ENCODE peak calls at places on chromosomes 5 and 9, in four cellular contexts. P is naive thymus-derived CD8-positive, alpha-beta T cell; A is Calu3; L is T1000. X is an unnamed sample.
A peak's percentile ranks its signal among the peaks of the same experiment; 100 is the strongest.

GRCh38 chr9:126722252-126722921 is 82.5 kb upstream of the ZBTB43 start:
- DNase-seq in P (peak; percentile 92), A (peak; percentile 77), L (peak; percentile 13), X (no peak)

GRCh38 chr9:118268046-118268445 is 563.8 kb downstream of the TLR4 start:
- DNase-seq in P (no peak), A (no peak), L (no peak), X (no peak)

GRCh38 chr5:173712609-173713176 is 96.2 kb upstream of the BOD1 start:
- DNase-seq in P (no peak), A (no peak), L (no peak), X (no peak)

GRCh38 chr5:126967808-126968466 is 62.4 kb downstream of the MARCHF3 start:
- DNase-seq in P (no peak), A (no peak), L (no peak), X (no peak)

GRCh38 chr5:89473196-89473595 is 590.2 kb upstream of the MEF2C start:
- DNase-seq in P (no peak), A (no peak), L (no peak), X (no peak)

GRCh38 chr5:94857119-94857518 is 238.7 kb downstream of the SLF1 start:
- DNase-seq in P (no peak), A (no peak), L (no peak), X (no peak)

GRCh38 chr9:3732077-3733038 is 206.6 kb upstream of the RFX3 start:
- DNase-seq in P (no peak), A (peak; percentile 66), L (peak; percentile 9), X (peak; percentile 84)

GRCh38 chr9:125233678-125234077 is 7.5 kb downstream of the HSPA5 start:
- DNase-seq in P (no peak), A (no peak), L (peak; percentile 68), X (no peak)

GRCh38 chr5:158133369-158133768 is 274.4 kb upstream of the CLINT1 start:
- DNase-seq in P (no peak), A (no peak), L (no peak), X (no peak)

GRCh38 chr5:92917044-92917443 is 664.0 kb downstream of the NR2F1-AS1 start:
- DNase-seq in P (no peak), A (no peak), L (no peak), X (no peak)

GRCh38 chr5:81398741-81399140 is 4.8 kb upstream of the ACOT12 start:
- DNase-seq in P (no peak), A (no peak), L (no peak), X (no peak)

GRCh38 chr9:7637073-7637472 is 162.5 kb downstream of the DMAC1 start:
- DNase-seq in P (no peak), A (no peak), L (no peak), X (no peak)

GRCh38 chr9:133162802-133163558 is 734 bp downstream of the GBGT1 start:
- DNase-seq in P (no peak), A (no peak), L (no peak), X (no peak)